ENCODE peak calls at places on chromosomes 7 and 10, in six cellular contexts. U, E, C, T, S and N are unnamed samples. For H3K4me1 and H3K36me3, the result is how much of the 10 kb centered on the place peaks cover.

GRCh38 chr7:66771795-66772194 is 31.3 kb downstream of the RABGEF1 start:
- DNase-seq in U (no peak), E (no peak), C (no peak), T (no peak), S (no peak), N (no peak)

GRCh38 chr10:29542723-29543122 is 92.0 kb downstream of the SVIL start:
- DNase-seq in U (no peak), E (no peak), C (no peak), T (no peak), S (no peak), N (no peak)

GRCh38 chr7:37045786-37046185 is 321.5 kb upstream of the AOAH start:
- DNase-seq in U (no peak), E (no peak), C (no peak), T (no peak), S (no peak), N (no peak)

GRCh38 chr10:106436123-106436740 is 728.3 kb downstream of the SORCS1 start:
- DNase-seq in U (no peak), E (no peak), C (no peak), T (no peak), S (no peak), N (no peak)

GRCh38 chr10:84247496-84247895 is 2.6 kb downstream of the RGR start:
- DNase-seq in U (no peak), E (no peak), C (no peak), T (no peak), S (no peak), N (no peak)

GRCh38 chr7:26656735-26657134 is 207.7 kb downstream of the SKAP2 start:
- DNase-seq in U (no peak), E (no peak), C (no peak), T (no peak), S (no peak), N (no peak)

GRCh38 chr7:97693586-97693985 is 38.3 kb upstream of the TAC1 start:
- DNase-seq in U (no peak), E (no peak), C (no peak), T (no peak), S (no peak), N (no peak)

GRCh38 chr10:33520223-33520622 is 185.8 kb upstream of the NRP1 start:
- DNase-seq in U (no peak), E (no peak), C (no peak), T (no peak), S (no peak), N (no peak)

GRCh38 chr7:92763636-92764423 is 72.5 kb downstream of the CDK6 start:
- DNase-seq in U (no peak), E (no peak), C (peak), T (no peak), S (no peak), N (no peak)

GRCh38 chr7:22252886-22253536 is 103.9 kb downstream of the RAPGEF5 start:
- DNase-seq in U (no peak), E (no peak), C (no peak), T (no peak), S (no peak), N (no peak)

GRCh38 chr7:45657136-45657889 is 83.1 kb downstream of the ADCY1 start:
- DNase-seq in U (peak), E (no peak), C (no peak), T (no peak), S (no peak), N (no peak)

GRCh38 chr7:83562960-83563359 is 86.0 kb downstream of the SEMA3E start:
- DNase-seq in U (no peak), E (no peak), C (no peak), T (no peak), S (no peak), N (no peak)

GRCh38 chr10:42769653-42770052 is 12.9 kb upstream of the BMS1 start:
- DNase-seq in U (no peak), E (peak), C (no peak), T (no peak), S (no peak), N (no peak)

GRCh38 chr7:26346611-26347200 is 55.0 kb downstream of the SNX10 start:
- DNase-seq in U (no peak), E (no peak), C (no peak), T (no peak), S (no peak), N (no peak)

GRCh38 chr7:64618785-64619456 is 47.0 kb upstream of the ZNF107 start:
- DNase-seq in U (no peak), E (no peak), C (peak), T (no peak), S (peak), N (no peak)

GRCh38 chr7:76515999-76516443 is 5.7 kb downstream of the UPK3B start:
- DNase-seq in U (no peak), E (no peak), C (no peak), T (peak), S (no peak), N (no peak)

GRCh38 chr7:37669818-37670217 is 13.7 kb upstream of the GPR141 start:
- DNase-seq in U (no peak), E (no peak), C (no peak), T (no peak), S (peak), N (no peak)

GRCh38 chr10:104387130-104387888 is 33.7 kb downstream of the CFAP58 start:
- DNase-seq in U (no peak), E (no peak), C (no peak), T (no peak), S (peak), N (no peak)

GRCh38 chr7:95596183-95597135 is at the start of gene PDK4:
- DNase-seq in U (peak), E (peak), C (peak), T (peak), S (no peak), N (peak)

GRCh38 chr7:130486114-130486962 is 5.5 kb upstream of the MEST start:
- DNase-seq in U (peak), E (peak), C (peak), T (peak), S (peak), N (peak)

GRCh38 chr7:28855538-28856217 is 102.5 kb downstream of the TRIL start:
- DNase-seq in U (no peak), E (peak), C (peak), T (no peak), S (no peak), N (no peak)

GRCh38 chr7:51827641-51828040 is 511.0 kb upstream of the COBL start:
- DNase-seq in U (no peak), E (no peak), C (no peak), T (no peak), S (no peak), N (no peak)

GRCh38 chr7:158121441-158122045 is 466.1 kb downstream of the PTPRN2 start:
- DNase-seq in U (no peak), E (no peak), C (no peak), T (no peak), S (no peak), N (peak)

GRCh38 chr7:85185355-85186082 is 1.3 kb downstream of the SEMA3D start:
- DNase-seq in U (peak), E (no peak), C (peak), T (peak), S (no peak), N (peak)

GRCh38 chr10:129035052-129035805 is 431.8 kb upstream of the MGMT start:
- DNase-seq in U (no peak), E (no peak), C (peak), T (no peak), S (no peak), N (no peak)

GRCh38 chr7:28409716-28410627 is 2.3 kb upstream of the CREB5 start:
- DNase-seq in U (no peak), E (no peak), C (peak), T (peak), S (no peak), N (peak)

GRCh38 chr10:91562839-91563581 is 69.9 kb downstream of the PPP1R3C start:
- DNase-seq in U (no peak), E (no peak), C (no peak), T (no peak), S (no peak), N (no peak)
- H3K4me1 ChIP-seq in U (under half), E (under half), C (under half), T (under half), S (under half), N (half or more)

GRCh38 chr10:130867446-130868194 is 443.9 kb downstream of the TCERG1L start:
- DNase-seq in U (no peak), E (no peak), C (no peak), T (no peak), S (no peak), N (no peak)
- H3K36me3 ChIP-seq in U (under half), E (under half), C (under half), T (under half), S (under half), N (under half)

GRCh38 chr7:107387077-107387476 is 82.8 kb upstream of the GPR22 start:
- DNase-seq in U (no peak), E (no peak), C (peak), T (no peak), S (no peak), N (peak)
- H3K27ac ChIP-seq in U (no peak), E (no peak), C (peak), T (no peak), S (no peak), N (no peak)

GRCh38 chr7:55128693-55129394 is 110.0 kb downstream of the EGFR start:
- DNase-seq in U (no peak), E (no peak), C (peak), T (no peak), S (no peak), N (peak)
- H3K4me1 ChIP-seq in U (half or more), E (under half), C (half or more), T (under half), S (under half), N (half or more)

GRCh38 chr7:23343102-23343501 is 44.0 kb downstream of the MALSU1 start:
- DNase-seq in U (no peak), E (no peak), C (no peak), T (no peak), S (no peak), N (no peak)
- H3K36me3 ChIP-seq in U (under half), E (under half), C (under half), T (under half), S (under half), N (under half)

GRCh38 chr10:79020605-79021004 is 48.2 kb upstream of the ZMIZ1 start:
- DNase-seq in U (no peak), E (no peak), C (no peak), T (no peak), S (no peak), N (peak)
- H3K27ac ChIP-seq in U (no peak), E (no peak), C (no peak), T (no peak), S (no peak), N (no peak)

DNA sequence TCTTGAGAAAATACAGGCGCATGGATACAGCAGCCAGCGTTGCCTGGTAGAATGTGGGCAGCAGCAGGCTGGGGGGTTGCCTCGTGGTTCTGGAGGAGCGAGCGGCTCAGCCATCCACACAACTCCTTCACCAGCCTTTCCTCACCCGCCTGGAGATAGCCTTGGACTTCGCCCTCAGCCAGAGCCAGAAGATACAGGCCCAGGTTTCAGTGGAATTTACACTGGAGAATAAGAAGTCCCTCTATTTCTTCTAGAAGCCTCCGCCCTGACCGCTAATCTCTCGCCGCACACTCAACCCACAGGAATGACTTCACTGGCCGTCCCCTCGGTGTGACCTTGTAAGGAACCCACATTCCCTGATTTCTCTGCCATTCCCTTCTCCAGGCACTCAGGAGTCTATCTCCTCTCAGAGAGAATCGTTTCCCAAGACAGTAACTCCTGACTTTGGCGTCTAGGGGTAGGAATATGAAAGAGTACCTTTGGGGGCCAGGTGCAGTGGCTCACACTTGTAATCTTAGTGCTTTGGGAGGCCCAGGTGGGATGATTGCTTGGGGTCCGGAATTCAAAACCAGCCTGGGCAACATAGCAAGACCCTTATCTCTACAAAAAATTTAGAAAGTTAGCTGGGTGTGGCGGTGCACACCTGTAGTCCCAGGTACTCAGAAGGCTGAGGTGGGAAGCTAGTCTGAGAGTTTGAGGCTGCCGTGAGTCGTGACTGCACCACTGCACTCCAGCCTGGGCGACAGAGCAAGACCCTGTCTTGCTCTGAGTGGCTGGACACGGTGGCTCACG is 52.0 kb upstream of the ECHDC3 start:
- DNase-seq in U (no peak), E (peak), C (no peak), T (no peak), S (no peak), N (no peak)
- H3K4me1 ChIP-seq in U (under half), E (under half), C (under half), T (under half), S (under half), N (under half)